ENCODE peak calls at places on chromosomes 16 and 17, in ten cellular contexts. Q is A549, I is transverse colon, S is tibial nerve, W is suprapubic skin, G is esophagus muscularis mucosa, Z is GM12878, B is sigmoid colon, D is SK-N-SH, C is K562. M is an unnamed sample.

GRCh38 chr16:70700101-70701020 is 14.5 kb upstream of the MTSS2 start:
- DNase-seq in B (peak; percentile 84), D (no peak), G (no peak), S (no peak), I (no peak), W (no peak), C (no peak), Q (no peak), Z (no peak), M (no peak)

GRCh38 chr16:23705517-23705902 is 7.5 kb downstream of the ERN2 start:
- DNase-seq in Q (no peak), W (no peak), S (no peak), G (no peak), D (no peak), B (no peak), Z (no peak), I (no peak), C (no peak), M (no peak)

GRCh38 chr17:78997231-78997741 is 12.3 kb downstream of the CANT1 start:
- DNase-seq in Q (no peak), S (no peak), C (no peak), G (no peak), D (peak; percentile 45), I (no peak), Z (no peak), B (peak; percentile 53), W (peak; percentile 61), M (no peak)

GRCh38 chr16:46930861-46931260 is 42.6 kb downstream of the DNAJA2 start:
- DNase-seq in G (no peak), W (no peak), B (no peak), Z (no peak), Q (no peak), C (no peak), S (no peak), D (no peak), I (no peak), M (no peak)

GRCh38 chr17:4583796-4584124 is 569 bp upstream of the SMTNL2 start:
- DNase-seq in I (no peak), S (no peak), W (no peak), Q (peak; percentile 68), B (no peak), G (no peak), Z (no peak), D (peak; percentile 79), C (no peak), M (peak; percentile 65)

GRCh38 chr16:66335704-66336329 is 30.7 kb upstream of the CDH5 start:
- DNase-seq in Z (no peak), S (no peak), I (peak; percentile 18), W (no peak), D (no peak), C (no peak), B (no peak), G (no peak), Q (no peak), M (peak; percentile 39)

GRCh38 chr17:15418781-15419180 is 48.6 kb downstream of the CDRT4 start:
- DNase-seq in Q (no peak), I (no peak), Z (no peak), B (no peak), S (no peak), D (no peak), W (no peak), C (no peak), G (no peak), M (no peak)

GRCh38 chr16:77289331-77289809 is 90.2 kb downstream of the SYCE1L start:
- DNase-seq in D (peak; percentile 15), C (no peak), B (no peak), G (no peak), S (no peak), I (no peak), Q (peak; percentile 88), W (no peak), Z (no peak), M (no peak)

GRCh38 chr17:49971848-49972485 is 3.0 kb downstream of the DLX4 start:
- DNase-seq in D (peak; percentile 79), Z (no peak), G (no peak), I (no peak), B (no peak), S (no peak), Q (no peak), W (no peak), C (peak; percentile 41), M (no peak)

GRCh38 chr17:82841921-82842596 is 2.2 kb upstream of the ZNF750 start:
- DNase-seq in I (no peak), C (no peak), G (no peak), S (no peak), W (no peak), Q (no peak), Z (no peak), D (no peak), B (peak; percentile 34), M (no peak)

GRCh38 chr16:57800213-57801097 is 1.8 kb downstream of the KIFC3 start:
- DNase-seq in Q (no peak), S (no peak), I (no peak), W (no peak), C (peak; percentile 77), B (no peak), D (peak; percentile 8), Z (no peak), G (no peak), M (no peak)

GRCh38 chr16:21194771-21195301 is 16.5 kb downstream of the ZP2 start:
- DNase-seq in Z (no peak), C (no peak), B (no peak), D (no peak), W (no peak), S (no peak), Q (no peak), G (no peak), I (no peak), M (no peak)

GRCh38 chr17:73420897-73421296 is 109.1 kb upstream of the CDC42EP4 start:
- DNase-seq in C (peak; percentile 30), Z (no peak), W (no peak), D (peak; percentile 68), G (no peak), S (no peak), I (no peak), B (peak; percentile 28), Q (peak; percentile 65), M (no peak)

GRCh38 chr16:11315499-11315898 is 29.8 kb upstream of the RMI2 start:
- DNase-seq in D (no peak), G (no peak), S (no peak), W (no peak), I (no peak), Q (peak; percentile 38), B (no peak), C (no peak), Z (no peak), M (no peak)

GRCh38 chr17:9818760-9819159 is 3.1 kb downstream of the GSG1L2 start:
- DNase-seq in B (no peak), G (no peak), D (no peak), W (no peak), Z (no peak), I (no peak), Q (no peak), S (no peak), C (no peak), M (no peak)

GRCh38 chr17:78716814-78717393 is 65.2 kb downstream of the CYTH1 start:
- DNase-seq in W (peak; percentile 82), Z (no peak), S (peak; percentile 53), Q (peak; percentile 71), I (peak; percentile 81), G (no peak), B (peak; percentile 91), C (no peak), D (peak; percentile 82), M (peak; percentile 67)

DNA sequence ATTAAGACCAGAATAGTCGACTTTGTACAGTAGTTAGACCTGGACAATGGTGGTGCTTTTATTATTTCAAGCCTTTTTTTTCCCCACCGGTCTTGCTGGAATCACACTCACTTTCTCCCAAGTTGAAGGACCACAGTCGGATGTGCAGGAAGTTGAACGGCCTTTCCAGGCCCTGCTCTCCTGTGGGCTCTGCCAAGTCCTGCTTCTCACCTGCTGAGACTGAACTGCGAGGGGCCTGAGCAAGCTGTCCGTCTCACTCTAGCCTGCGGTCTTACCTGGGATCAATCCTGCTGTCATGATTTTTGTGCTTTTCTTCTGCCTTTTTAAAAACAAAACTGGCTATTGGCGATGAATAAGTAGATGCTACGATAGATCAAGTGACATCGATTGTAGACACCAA is 1.3 kb downstream of the TLCD3A start:
- DNase-seq in G (no peak), Z (no peak), W (no peak), Q (no peak), I (no peak), B (no peak), S (no peak), C (no peak), D (no peak), M (no peak)
- H3K4me3 ChIP-seq in G (peak overlapping the region; percentile 85), Z (peak overlapping the region; percentile 83), W (peak overlapping the region; percentile 82), Q (peak overlapping the region; percentile 80), I (no peak overlapping the region), B (peak overlapping the region; percentile 72), S (no peak overlapping the region), C (peak overlapping the region; percentile 58), D (peak overlapping the region; percentile 85), M (no peak overlapping the region)

GRCh38 chr16:72635104-72635503 is 412.8 kb downstream of the ZFHX3 start:
- DNase-seq in C (no peak), S (no peak), Q (no peak), Z (no peak), G (no peak), I (no peak), W (no peak), D (no peak), B (no peak), M (no peak)
- TF ChIP-seq EP300 in C (no peak), S (no peak), Q (no peak), Z (no peak), G (no peak), I (no peak), W (no peak), D (no peak), B (no peak), M (no peak)

DNA sequence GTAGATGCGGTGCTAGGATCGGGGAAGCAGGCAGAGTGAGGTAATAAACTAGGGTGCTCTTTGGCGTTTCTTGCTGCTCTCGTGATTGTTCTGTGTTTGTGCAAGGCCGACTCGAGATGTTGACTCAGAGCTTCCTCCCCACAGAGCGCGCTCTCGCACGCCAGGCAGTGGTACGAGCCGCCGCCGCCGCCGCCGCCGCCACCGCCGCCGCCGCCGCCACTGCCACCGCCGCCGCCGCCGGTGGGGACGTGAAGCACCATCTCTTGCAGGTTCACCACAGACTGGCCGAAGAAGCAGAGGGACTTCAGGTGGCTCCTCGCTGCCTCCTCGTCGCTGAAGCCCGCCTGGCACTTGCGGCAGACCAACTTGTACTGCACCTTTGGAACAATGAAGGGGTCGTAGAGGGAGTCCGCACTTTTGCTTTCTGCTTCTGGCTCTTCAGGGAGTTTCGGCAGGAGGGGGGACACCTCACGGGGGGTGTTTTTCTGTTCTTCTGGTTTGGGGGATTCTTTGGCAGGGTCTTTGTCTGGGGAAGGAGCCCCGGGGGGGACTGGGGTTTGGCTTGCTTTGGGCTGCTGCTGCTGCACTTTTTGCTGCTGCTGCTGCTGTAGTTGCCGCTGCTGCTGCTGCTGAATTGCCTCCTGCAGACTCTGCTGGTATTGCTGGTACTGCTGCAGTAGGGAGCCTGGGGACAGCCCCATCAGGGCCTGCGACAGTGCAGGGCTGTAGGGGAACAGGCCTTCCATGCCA is 260.2 kb downstream of the ZFHX3 start:
- DNase-seq in S (peak; percentile 78), I (peak; percentile 73), C (no peak), W (peak; percentile 84), B (peak; percentile 90), Q (no peak), Z (peak; percentile 9), G (peak; percentile 93), D (no peak), M (peak; percentile 69)
- H3K4me3 ChIP-seq in S (peak overlapping the region; percentile 26), I (peak overlapping the region; percentile 33), C (no peak overlapping the region), W (peak overlapping the region; percentile 46), B (peak overlapping the region; percentile 46), Q (no peak overlapping the region), Z (peak overlapping the region; percentile 41), G (peak overlapping the region; percentile 45), D (no peak overlapping the region), M (peak overlapping the region; percentile 55)

GRCh38 chr17:33389506-33390141 is 96.5 kb upstream of the ASIC2 start:
- DNase-seq in I (no peak), S (no peak), G (no peak), D (no peak), C (no peak), Q (no peak), Z (no peak), W (no peak), B (no peak), M (no peak)
- TF ChIP-seq EP300 in I (no peak), S (no peak), G (no peak), D (no peak), C (no peak), Q (no peak), Z (no peak), W (no peak), B (no peak), M (no peak)